ENCODE peak calls at places on chromosomes 5 and 9, in six cellular contexts. M, I, P, Q, X and Z are unnamed samples.

GRCh38 chr5:154751854-154752253 is 3.3 kb upstream of the LARP1 start:
- DNase-seq in P (no peak), I (no peak), X (no peak), Q (no peak), M (no peak), Z (no peak)

GRCh38 chr9:99966001-99966400 is 59.5 kb downstream of the STX17 start:
- DNase-seq in I (no peak), P (no peak), Q (no peak), X (no peak), M (no peak), Z (no peak)

GRCh38 chr9:110601098-110601497 is 21.6 kb upstream of the SVEP1 start:
- DNase-seq in M (no peak), P (no peak), X (no peak), I (no peak), Q (peak; percentile 38), Z (no peak)

GRCh38 chr5:157930710-157931109 is 71.8 kb upstream of the CLINT1 start:
- DNase-seq in X (no peak), P (no peak), I (peak; percentile 74), Q (no peak), M (no peak), Z (no peak)

GRCh38 chr9:73680831-73681230 is 529.2 kb downstream of the ANXA1 start:
- DNase-seq in X (no peak), P (no peak), I (no peak), Q (no peak), M (no peak), Z (no peak)

GRCh38 chr9:131824175-131824594 is 84.3 kb upstream of the RAPGEF1 start:
- DNase-seq in P (no peak), Q (no peak), M (no peak), X (no peak), I (no peak), Z (peak; percentile 83)

GRCh38 chr5:164356790-164357189 is 851.4 kb downstream of the MAT2B start:
- DNase-seq in P (no peak), X (no peak), Q (no peak), I (no peak), M (no peak), Z (no peak)

GRCh38 chr5:60945760-60946253 is 802 bp downstream of the NDUFAF2 start:
- DNase-seq in P (peak; percentile 59), M (peak; percentile 25), X (peak; percentile 78), I (peak; percentile 57), Q (no peak), Z (no peak)

GRCh38 chr5:51908215-51908614 is 525.0 kb downstream of the ISL1 start:
- DNase-seq in Q (no peak), P (no peak), I (no peak), M (no peak), X (no peak), Z (no peak)

GRCh38 chr5:35029333-35029732 is 18.4 kb downstream of the AGXT2 start:
- DNase-seq in M (no peak), Q (no peak), P (peak; percentile 51), I (no peak), X (no peak), Z (no peak)

GRCh38 chr5:153504726-153505125 is 14.3 kb downstream of the GRIA1 start:
- DNase-seq in I (no peak), X (no peak), P (no peak), Q (no peak), M (no peak), Z (no peak)

GRCh38 chr9:127130661-127131538 is 8.5 kb upstream of the ANGPTL2 start:
- DNase-seq in X (peak; percentile 72), P (peak; percentile 79), M (no peak), Q (no peak), I (no peak), Z (no peak)

GRCh38 chr9:81083821-81084512 is 605.4 kb downstream of the TLE1 start:
- DNase-seq in M (no peak), X (no peak), P (peak; percentile 29), I (no peak), Q (no peak), Z (no peak)

GRCh38 chr5:120817044-120817985 is 353.2 kb downstream of the PRR16 start:
- DNase-seq in X (no peak), P (peak; percentile 21), Q (peak; percentile 26), M (no peak), I (no peak), Z (no peak)

GRCh38 chr5:112467467-112467866 is 48.4 kb upstream of the EPB41L4A start:
- DNase-seq in I (no peak), M (no peak), P (no peak), X (no peak), Q (no peak), Z (no peak)

GRCh38 chr9:93893899-93894690 is 61.1 kb downstream of the BARX1 start:
- DNase-seq in X (peak; percentile 64), Q (no peak), P (no peak), M (no peak), I (peak; percentile 64), Z (peak; percentile 73)

GRCh38 chr5:120405923-120406322 is 58.2 kb upstream of the PRR16 start:
- DNase-seq in X (no peak), I (no peak), M (no peak), P (peak; percentile 74), Q (no peak), Z (no peak)

GRCh38 chr9:99561435-99562262 is 260.0 kb upstream of the NR4A3 start:
- DNase-seq in Q (no peak), I (no peak), P (no peak), M (no peak), X (no peak), Z (no peak)

GRCh38 chr9:15480028-15480427 is 30.7 kb downstream of the PSIP1 start:
- DNase-seq in X (no peak), M (no peak), I (no peak), P (no peak), Q (no peak), Z (no peak)

GRCh38 chr5:138503487-138504270 is 38.4 kb downstream of the EGR1 start:
- DNase-seq in M (peak; percentile 86), X (no peak), I (peak; percentile 39), Q (peak; percentile 27), P (peak; percentile 84), Z (no peak)

GRCh38 chr5:37723147-37723961 is 116.5 kb downstream of the GDNF start:
- DNase-seq in I (no peak), X (no peak), P (no peak), M (peak; percentile 5), Q (peak; percentile 72), Z (no peak)

GRCh38 chr9:88773627-88774244 is 217.5 kb upstream of the S1PR3 start:
- DNase-seq in I (no peak), X (no peak), P (peak; percentile 56), Q (no peak), M (no peak), Z (no peak)

GRCh38 chr5:40486437-40487270 is 193.1 kb upstream of the PTGER4 start:
- DNase-seq in X (no peak), M (no peak), P (peak; percentile 38), Q (no peak), I (no peak), Z (no peak)

GRCh38 chr5:125412561-125413535 is 666.4 kb upstream of the ZNF608 start:
- DNase-seq in P (peak; percentile 69), M (peak; percentile 9), I (peak; percentile 80), Q (peak; percentile 75), X (no peak), Z (peak; percentile 89)
- TF ChIP-seq CTCF in P (peak; percentile 44), M (no peak), I (no peak), Q (no peak), X (no peak), Z (peak; percentile 76)

DNA sequence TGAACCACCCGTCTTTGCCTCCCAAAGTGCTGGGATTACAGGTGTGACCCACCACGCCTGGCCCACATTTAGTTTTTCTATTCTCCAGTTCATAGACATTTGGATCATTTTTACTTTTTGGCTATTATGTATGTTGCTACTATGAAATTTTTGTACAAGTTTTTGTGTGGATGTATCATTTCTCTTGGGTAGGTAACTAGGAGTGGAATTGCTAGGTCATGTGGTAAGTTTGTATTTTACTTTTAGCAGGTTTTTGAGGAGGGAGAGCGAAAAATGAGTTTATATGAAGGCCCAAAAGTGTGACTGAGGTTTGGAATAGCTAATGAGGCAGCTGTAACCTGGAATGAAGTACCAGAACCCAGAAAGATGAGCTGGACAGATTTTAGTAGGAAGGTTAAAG is 35.2 kb downstream of the ARHGAP26 start:
- DNase-seq in I (no peak), Q (no peak), M (no peak), P (no peak), X (no peak), Z (no peak)
- TF ChIP-seq CTCF in I (no peak), Q (no peak), M (no peak), P (no peak), X (no peak), Z (no peak)

DNA sequence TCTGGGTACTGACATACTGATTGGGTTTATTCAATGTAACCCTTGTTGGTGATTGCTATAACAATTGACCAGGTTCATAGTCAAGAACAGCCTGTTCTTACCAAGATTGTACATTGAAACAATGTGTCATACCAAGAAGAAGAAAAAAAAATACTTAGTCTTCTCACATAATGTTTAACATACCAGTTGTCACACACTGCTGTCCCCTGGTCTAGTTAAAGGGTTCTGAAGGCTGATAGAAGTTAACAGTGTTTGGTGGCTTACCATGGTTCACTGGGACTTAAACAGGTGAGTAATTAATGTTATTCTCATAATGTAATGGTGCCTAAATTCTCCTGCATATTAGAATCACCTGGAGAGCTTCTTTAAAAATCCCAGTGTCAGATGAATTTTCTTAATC is 18.5 kb upstream of the CDC42SE2 start:
- DNase-seq in M (no peak), P (no peak), Q (no peak), X (no peak), I (no peak), Z (no peak)
- TF ChIP-seq CTCF in M (no peak), P (no peak), Q (no peak), X (no peak), I (no peak), Z (no peak)

GRCh38 chr9:116165912-116166311 is 12.3 kb downstream of the PAPPA start:
- DNase-seq in I (no peak), Q (no peak), X (no peak), P (peak; percentile 74), M (no peak), Z (no peak)

GRCh38 chr9:116168231-116168630 is 14.6 kb downstream of the PAPPA start:
- DNase-seq in I (no peak), Q (no peak), X (no peak), M (no peak), P (no peak), Z (no peak)

GRCh38 chr9:116163293-116164055 is 9.9 kb downstream of the PAPPA start:
- DNase-seq in M (no peak), Q (no peak), X (no peak), I (no peak), P (no peak), Z (no peak)

GRCh38 chr9:116162241-116162781 is 8.7 kb downstream of the PAPPA start:
- DNase-seq in I (no peak), M (no peak), Q (no peak), P (no peak), X (no peak), Z (no peak)

DNA sequence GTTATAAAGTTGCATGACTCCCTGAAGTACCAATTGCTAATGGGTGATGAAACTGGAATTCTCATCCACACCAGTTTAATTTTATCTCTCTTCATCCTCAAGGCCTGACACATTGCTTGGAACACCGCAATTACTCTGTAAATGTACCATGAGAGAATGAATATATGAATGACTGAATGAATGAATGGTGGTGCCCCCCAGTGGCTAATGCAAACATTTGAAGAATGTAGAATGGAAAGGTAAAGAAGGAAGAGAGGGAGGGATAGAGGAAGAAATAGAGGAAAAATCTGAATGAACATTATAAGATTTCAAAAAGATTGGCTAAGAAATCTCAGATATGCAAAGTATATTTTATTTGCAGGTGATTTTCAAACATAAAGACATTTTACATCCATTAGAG is 13.1 kb downstream of the PAPPA start:
- DNase-seq in X (no peak), M (no peak), P (no peak), Q (no peak), I (no peak), Z (no peak)
- TF ChIP-seq CTCF in X (no peak), M (peak; percentile 48), P (peak; percentile 26), Q (no peak), I (no peak), Z (peak; percentile 73)

GRCh38 chr5:132228241-132229035 is 785 bp upstream of the P4HA2 start:
- DNase-seq in M (peak; percentile 44), I (peak; percentile 30), X (peak; percentile 71), Q (no peak), P (no peak), Z (peak; percentile 54)
- TF ChIP-seq CTCF in M (no peak), I (no peak), X (no peak), Q (no peak), P (peak; percentile 1), Z (peak; percentile 54)